ENCODE peak calls at places on chromosomes 6 and 20, in six cellular contexts. I is NCI-H1694 treated with DMSO at 0.1 percent for 48 hours, U is neural crest cell, T is memory B cell, P is kidney glomerular epithelial cell, H is NB4. C is an unnamed sample.
A peak's percentile ranks its signal among the peaks of the same experiment; 100 is the strongest.

GRCh38 chr6:166565084-166565651 is 21.3 kb downstream of the RAMACL start:
- DNase-seq in I (no peak), H (no peak), P (no peak), U (no peak), T (no peak), C (no peak)

GRCh38 chr6:154166140-154166539 is 127.1 kb downstream of the OPRM1 start:
- DNase-seq in P (no peak), I (no peak), T (no peak), U (no peak), H (no peak), C (no peak)

GRCh38 chr20:11740975-11741374 is 176.7 kb upstream of the BTBD3 start:
- DNase-seq in I (no peak), P (no peak), H (no peak), T (no peak), U (no peak), C (peak; percentile 85)

GRCh38 chr20:58837717-58838116 is 13.0 kb downstream of the GNAS-AS1 start:
- DNase-seq in T (no peak), P (no peak), U (no peak), H (no peak), I (no peak), C (no peak)

GRCh38 chr6:90586675-90587638 is at the start of gene MAP3K7:
- DNase-seq in H (peak; percentile 96), U (peak; percentile 87), T (peak; percentile 97), P (peak; percentile 95), I (peak; percentile 76), C (peak; percentile 97)

GRCh38 chr6:162637317-162637716 is 90.2 kb downstream of the PRKN start:
- DNase-seq in I (no peak), U (no peak), T (no peak), P (no peak), H (no peak), C (no peak)

GRCh38 chr6:158849899-158850806 is 31.0 kb upstream of the EZR start:
- DNase-seq in T (no peak), H (peak; percentile 73), I (no peak), P (peak; percentile 93), U (no peak), C (no peak)

GRCh38 chr6:139569561-139569960 is 195.1 kb upstream of the CITED2 start:
- DNase-seq in I (no peak), U (no peak), H (peak; percentile 12), P (peak; percentile 48), T (no peak), C (no peak)

GRCh38 chr6:61977951-61978350 is 308.1 kb downstream of the KHDRBS2 start:
- DNase-seq in T (no peak), P (no peak), H (no peak), I (no peak), U (no peak), C (no peak)

GRCh38 chr6:13474360-13474759 is 13.0 kb downstream of the GFOD1 start:
- DNase-seq in I (no peak), P (no peak), U (no peak), H (no peak), T (no peak), C (no peak)

GRCh38 chr6:66771626-66772025 is 1064.6 kb upstream of the EYS start:
- DNase-seq in H (no peak), T (no peak), P (no peak), I (no peak), U (no peak), C (no peak)

GRCh38 chr6:139730340-139730974 is 356.0 kb upstream of the CITED2 start:
- DNase-seq in H (no peak), U (no peak), I (no peak), P (no peak), T (no peak), C (no peak)

C was measured in cerebellar cortex.